ENCODE peak calls at places on chromosomes 13 and 19, in six cellular contexts. W is breast epithelium, Q is PC-3, K is upper lobe of left lung, D is GM23338, O is HCT116. C is an unnamed sample.

GRCh38 chr13:84962141-84962750 is 837.0 kb downstream of the SLITRK6 start:
- DNase-seq in W (no peak), Q (no peak), K (peak; percentile 55), D (no peak), O (no peak), C (no peak)

GRCh38 chr19:1407662-1408299 is 395 bp downstream of the DAZAP1 start:
- DNase-seq in W (no peak), Q (no peak), K (peak; percentile 93), D (no peak), O (no peak), C (peak; percentile 60)

GRCh38 chr13:39892731-39893293 is 237.3 kb downstream of the COG6 start:
- DNase-seq in W (no peak), Q (no peak), K (no peak), D (no peak), O (no peak), C (no peak)

GRCh38 chr13:99312493-99312883 is 5.3 kb upstream of the GPR183 start:
- DNase-seq in W (peak; percentile 55), Q (no peak), K (no peak), D (no peak), O (no peak), C (peak; percentile 68)

GRCh38 chr19:41373993-41374392 is 2.3 kb upstream of the TMEM91 start:
- DNase-seq in W (no peak), Q (no peak), K (peak; percentile 95), D (no peak), O (no peak), C (peak; percentile 68)

GRCh38 chr13:98592353-98592740 is 15.4 kb upstream of the STK24 start:
- DNase-seq in W (no peak), Q (no peak), K (no peak), D (no peak), O (no peak), C (no peak)

GRCh38 chr13:99991806-99992242 is 10.2 kb downstream of the ZIC2 start:
- DNase-seq in W (no peak), Q (no peak), K (peak; percentile 59), D (peak; percentile 69), O (no peak), C (no peak)

GRCh38 chr19:52343548-52343947 is 7.5 kb downstream of the ZNF610 start:
- DNase-seq in W (no peak), Q (peak; percentile 8), K (no peak), D (peak; percentile 90), O (peak; percentile 23), C (peak; percentile 22)

GRCh38 chr19:45809643-45810159 is 5.4 kb downstream of the RSPH6A start:
- DNase-seq in W (no peak), Q (peak; percentile 58), K (no peak), D (peak; percentile 77), O (no peak), C (no peak)

GRCh38 chr19:5452594-5453565 is 2.3 kb upstream of the ZNRF4 start:
- DNase-seq in W (no peak), Q (peak; percentile 58), K (no peak), D (peak; percentile 35), O (peak; percentile 78), C (no peak)

GRCh38 chr19:2771786-2772674 is 11.0 kb downstream of the SGTA start:
- DNase-seq in W (peak; percentile 26), Q (no peak), K (no peak), D (no peak), O (no peak), C (no peak)

GRCh38 chr13:52405767-52406494 is at the start of gene THSD1:
- DNase-seq in W (peak; percentile 39), Q (peak; percentile 31), K (peak; percentile 90), D (peak; percentile 71), O (no peak), C (peak; percentile 21)

GRCh38 chr19:33156354-33156753 is 24.4 kb downstream of the WDR88 start:
- DNase-seq in W (no peak), Q (peak; percentile 11), K (no peak), D (no peak), O (no peak), C (no peak)

GRCh38 chr13:95128045-95128643 is 173.1 kb downstream of the ABCC4 start:
- DNase-seq in W (no peak), Q (peak; percentile 83), K (no peak), D (no peak), O (no peak), C (peak; percentile 22)

GRCh38 chr19:3275583-3276340 is 51.3 kb downstream of the CELF5 start:
- DNase-seq in W (peak; percentile 75), Q (peak; percentile 88), K (peak; percentile 88), D (peak; percentile 96), O (peak; percentile 92), C (peak; percentile 89)

GRCh38 chr19:6056801-6057650 is 53.3 kb downstream of the RFX2 start:
- DNase-seq in W (peak; percentile 90), Q (peak; percentile 84), K (no peak), D (peak; percentile 68), O (no peak), C (peak; percentile 43)

GRCh38 chr13:111867657-111868056 is 199.3 kb upstream of the SOX1 start:
- DNase-seq in W (no peak), Q (no peak), K (no peak), D (no peak), O (no peak), C (no peak)

GRCh38 chr13:111865046-111865445 is 201.9 kb upstream of the SOX1 start:
- DNase-seq in W (no peak), Q (no peak), K (no peak), D (no peak), O (no peak), C (no peak)

GRCh38 chr13:111865826-111866225 is 201.1 kb upstream of the SOX1 start:
- DNase-seq in W (no peak), Q (no peak), K (no peak), D (no peak), O (no peak), C (no peak)

GRCh38 chr13:111868716-111869115 is 198.2 kb upstream of the SOX1 start:
- DNase-seq in W (no peak), Q (no peak), K (no peak), D (no peak), O (no peak), C (no peak)

DNA sequence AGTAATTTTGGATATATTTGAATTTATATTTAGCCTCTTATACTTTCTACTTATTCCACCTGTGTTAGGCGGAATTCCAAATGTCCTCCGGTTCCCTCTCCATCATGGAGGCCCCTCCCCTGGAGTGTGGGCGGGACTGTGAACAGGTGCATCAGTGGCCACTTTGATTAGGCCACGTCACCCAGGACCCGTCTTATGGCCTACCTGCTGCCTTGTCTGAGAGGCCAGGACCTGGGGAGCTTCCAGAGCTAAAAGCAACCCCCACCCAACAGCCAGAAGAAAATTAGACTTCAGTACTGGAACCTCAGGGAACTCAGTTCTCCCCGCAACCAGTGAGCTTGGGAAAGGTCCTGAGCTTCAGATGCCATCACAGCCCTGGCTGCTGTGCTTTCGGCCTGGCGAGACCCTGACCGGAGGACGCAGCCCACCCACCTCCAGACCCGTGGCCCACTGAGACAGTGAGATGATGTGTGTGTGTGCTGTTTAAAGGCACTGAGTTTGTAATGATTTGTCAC is 200.2 kb upstream of the SOX1 start:
- DNase-seq in W (no peak), Q (no peak), K (no peak), D (no peak), O (no peak), C (no peak)
- H3K27me3 ChIP-seq in W (no peaks in the 10 kb centered on the region), Q (peaks cover 55% of the 10 kb centered on the region), K (no peaks in the 10 kb centered on the region), D (no peaks in the 10 kb centered on the region), O (peaks cover 23% of the 10 kb centered on the region), C (no peaks in the 10 kb centered on the region)

DNA sequence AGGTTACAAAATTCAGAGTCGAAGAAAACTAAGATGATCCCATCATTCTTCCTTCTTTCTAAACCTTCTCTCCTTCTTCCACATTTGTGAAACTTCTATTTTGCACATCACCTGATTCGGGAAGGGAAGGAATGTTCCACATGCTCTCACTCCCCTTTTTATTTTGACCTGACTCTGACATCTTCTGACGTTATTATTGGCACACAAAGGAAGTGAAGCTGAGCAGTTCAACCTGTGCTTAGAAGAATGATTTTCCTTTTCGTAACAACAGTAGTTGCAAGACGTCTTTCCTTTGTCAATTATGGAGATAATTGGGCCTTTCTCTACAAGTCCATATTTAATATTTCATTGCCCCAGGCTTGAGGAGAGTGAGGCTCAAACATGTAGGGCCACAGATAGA is 18.0 kb downstream of the FAM124A start:
- DNase-seq in W (no peak), Q (no peak), K (no peak), D (no peak), O (no peak), C (no peak)
- H3K4me1 ChIP-seq in W (no peaks in the 10 kb centered on the region), Q (no peaks in the 10 kb centered on the region), K (peaks cover 4% of the 10 kb centered on the region), D (peaks cover 51% of the 10 kb centered on the region), O (no peaks in the 10 kb centered on the region), C (no peaks in the 10 kb centered on the region)

DNA sequence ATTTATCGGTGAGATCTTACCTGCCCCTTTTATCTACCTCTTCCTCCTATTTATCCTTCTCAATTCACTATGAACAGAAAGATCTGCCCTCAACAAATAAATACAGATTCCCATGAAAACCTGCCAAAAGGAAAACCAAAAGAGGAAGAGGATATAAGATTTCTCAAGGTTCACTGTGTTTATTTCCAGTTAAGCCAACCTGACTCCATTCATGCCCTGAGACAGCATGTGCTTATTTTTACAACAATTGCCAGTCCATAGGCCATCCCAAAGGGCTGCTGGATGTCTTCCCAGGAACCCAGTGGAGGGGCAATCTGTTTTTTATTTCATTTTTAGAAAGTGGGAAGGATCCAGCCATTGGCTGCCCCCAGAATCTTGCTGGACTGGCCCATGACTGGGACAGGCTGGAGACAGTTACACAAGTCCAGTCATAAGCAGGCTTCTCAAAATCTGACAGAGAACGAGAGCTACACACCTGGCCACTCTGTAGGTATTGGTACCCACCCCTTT is 209.1 kb downstream of the IRS2 start:
- DNase-seq in W (no peak), Q (no peak), K (no peak), D (no peak), O (no peak), C (no peak)
- H3K27me3 ChIP-seq in W (no peaks in the 10 kb centered on the region), Q (no peaks in the 10 kb centered on the region), K (no peaks in the 10 kb centered on the region), D (no peaks in the 10 kb centered on the region), O (no peaks in the 10 kb centered on the region), C (no peaks in the 10 kb centered on the region)

GRCh38 chr19:18089726-18090125 is 3.0 kb upstream of the IL12RB1 start:
- DNase-seq in W (no peak), Q (no peak), K (no peak), D (no peak), O (no peak), C (no peak)

GRCh38 chr19:18091217-18091608 is 4.5 kb upstream of the IL12RB1 start:
- DNase-seq in W (peak; percentile 48), Q (no peak), K (no peak), D (no peak), O (no peak), C (no peak)

GRCh38 chr19:18086590-18087138 is at the start of gene IL12RB1:
- DNase-seq in W (no peak), Q (no peak), K (no peak), D (no peak), O (no peak), C (no peak)

GRCh38 chr19:18093439-18094161 is 4.0 kb upstream of the MAST3 start:
- DNase-seq in W (no peak), Q (peak; percentile 41), K (no peak), D (peak; percentile 68), O (peak; percentile 64), C (peak; percentile 9)

DNA sequence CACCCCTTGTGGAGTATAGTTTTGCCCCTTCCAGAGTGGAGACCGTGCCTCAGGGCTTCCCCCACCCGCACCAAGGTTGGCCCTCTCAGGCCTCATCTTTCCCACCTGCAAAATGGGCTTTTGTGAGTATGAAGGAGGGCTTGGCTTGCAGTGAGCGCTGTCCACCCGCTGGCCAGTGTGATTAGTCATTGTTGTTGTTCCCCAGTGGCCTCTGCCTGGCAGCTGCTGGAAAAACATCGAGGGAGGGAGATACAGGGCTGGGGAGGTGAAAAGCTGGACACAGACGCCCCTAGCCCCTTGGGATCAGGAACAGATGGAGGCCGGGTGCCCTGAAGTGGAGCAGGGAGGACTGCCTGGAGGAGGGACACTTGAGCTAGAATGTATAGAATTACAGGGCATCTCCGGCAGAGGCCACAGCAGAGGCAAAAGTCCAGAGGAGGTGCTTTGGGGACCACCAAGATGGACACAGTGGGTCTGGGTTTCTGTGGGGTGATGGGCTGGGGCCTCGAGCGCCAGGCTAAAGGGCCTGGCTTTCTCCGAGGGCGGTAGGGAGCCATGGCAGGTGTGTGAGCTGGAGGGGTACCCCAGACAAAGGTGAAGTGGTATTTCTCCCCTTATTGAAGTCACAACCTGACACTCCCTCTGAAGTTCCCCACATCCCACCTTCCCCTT is 3.9 kb upstream of the IL12RB1 start:
- DNase-seq in W (no peak), Q (no peak), K (no peak), D (no peak), O (no peak), C (no peak)
- H3K4me1 ChIP-seq in W (no peaks in the 10 kb centered on the region), Q (no peaks in the 10 kb centered on the region), K (peaks cover 20% of the 10 kb centered on the region), D (no peaks in the 10 kb centered on the region), O (peaks cover 3% of the 10 kb centered on the region), C (no peaks in the 10 kb centered on the region)

C was measured in pancreas.